ENCODE peak calls at places on chromosomes 3 and 15, in six cellular contexts. K, F, G, C, U and Q are unnamed samples.
A peak's percentile ranks its signal among the peaks of the same experiment; 100 is the strongest.

GRCh38 chr3:171458056-171458856 is 1.9 kb downstream of the TNIK start:
- DNase-seq in K (no peak), F (peak; percentile 53), G (no peak), C (peak; percentile 12), U (no peak), Q (peak; percentile 29)

GRCh38 chr15:77070180-77070499 is 769 bp downstream of the TSPAN3 start:
- DNase-seq in K (no peak), F (no peak), G (no peak), C (peak; percentile 21), U (no peak), Q (no peak)

GRCh38 chr15:29039466-29040366 is 153.9 kb downstream of the APBA2 start:
- DNase-seq in K (no peak), F (no peak), G (no peak), C (peak; percentile 6), U (no peak), Q (no peak)

GRCh38 chr3:48129921-48130320 is 58.3 kb downstream of the CDC25A start:
- DNase-seq in K (peak; percentile 81), F (no peak), G (no peak), C (no peak), U (peak; percentile 14), Q (peak; percentile 79)

GRCh38 chr3:132318451-132318850 is 1.2 kb downstream of the ACP3 start:
- DNase-seq in K (peak; percentile 45), F (no peak), G (no peak), C (no peak), U (no peak), Q (peak; percentile 44)

GRCh38 chr3:185532881-185533280 is 19.5 kb downstream of the LIPH start:
- DNase-seq in K (no peak), F (no peak), G (no peak), C (no peak), U (no peak), Q (no peak)

GRCh38 chr3:69008980-69009379 is 4.5 kb downstream of the EOGT start:
- DNase-seq in K (no peak), F (peak; percentile 73), G (no peak), C (no peak), U (no peak), Q (no peak)

GRCh38 chr3:108131105-108131794 is 40.4 kb upstream of the CD47 start:
- DNase-seq in K (peak; percentile 96), F (no peak), G (no peak), C (no peak), U (peak; percentile 80), Q (peak; percentile 93)

GRCh38 chr3:121757087-121757811 is 7.7 kb upstream of the GOLGB1 start:
- DNase-seq in K (no peak), F (no peak), G (no peak), C (no peak), U (no peak), Q (no peak)

GRCh38 chr15:56053046-56053400 is 59.6 kb upstream of the NEDD4 start:
- DNase-seq in K (no peak), F (no peak), G (no peak), C (no peak), U (no peak), Q (no peak)

GRCh38 chr15:101063891-101064794 is 145.0 kb downstream of the LRRK1 start:
- DNase-seq in K (no peak), F (peak; percentile 26), G (no peak), C (no peak), U (no peak), Q (no peak)

GRCh38 chr3:119356646-119357045 is 62.5 kb downstream of the ARHGAP31 start:
- DNase-seq in K (no peak), F (no peak), G (no peak), C (no peak), U (peak; percentile 93), Q (peak; percentile 43)

DNA sequence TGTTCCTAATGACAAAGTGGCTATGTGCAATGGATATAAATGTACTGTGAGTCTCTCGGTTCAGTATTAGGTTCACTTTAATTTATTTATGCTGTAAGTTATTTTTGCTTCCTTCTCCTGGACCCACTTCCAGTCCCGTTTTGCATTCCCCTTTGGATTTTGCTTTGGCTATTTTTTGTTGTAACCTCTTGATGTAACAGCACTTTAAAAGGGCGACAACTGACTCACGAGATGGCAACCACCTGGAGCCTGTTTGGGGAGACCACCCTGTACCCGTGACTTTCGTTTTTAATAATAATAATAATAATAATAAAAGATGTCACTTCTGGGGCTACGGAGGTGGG is 5.6 kb downstream of the RNU6-1 start:
- DNase-seq in K (no peak), F (no peak), G (no peak), C (no peak), U (peak; percentile 23), Q (no peak)
- H4K91ac ChIP-seq in K (no peak overlapping the region), F (no peak overlapping the region), G (no peak overlapping the region), C (no peak overlapping the region), U (no peak overlapping the region), Q (no peak overlapping the region)

GRCh38 chr3:133992951-133993595 is 36.7 kb downstream of the SLCO2A1 start:
- DNase-seq in K (no peak), F (peak; percentile 17), G (no peak), C (no peak), U (no peak), Q (no peak)
- H3K18ac ChIP-seq in K (no peak overlapping the region), F (no peak overlapping the region), G (no peak overlapping the region), C (peak overlapping the region; percentile 61), U (peak overlapping the region; percentile 20), Q (no peak overlapping the region)

DNA sequence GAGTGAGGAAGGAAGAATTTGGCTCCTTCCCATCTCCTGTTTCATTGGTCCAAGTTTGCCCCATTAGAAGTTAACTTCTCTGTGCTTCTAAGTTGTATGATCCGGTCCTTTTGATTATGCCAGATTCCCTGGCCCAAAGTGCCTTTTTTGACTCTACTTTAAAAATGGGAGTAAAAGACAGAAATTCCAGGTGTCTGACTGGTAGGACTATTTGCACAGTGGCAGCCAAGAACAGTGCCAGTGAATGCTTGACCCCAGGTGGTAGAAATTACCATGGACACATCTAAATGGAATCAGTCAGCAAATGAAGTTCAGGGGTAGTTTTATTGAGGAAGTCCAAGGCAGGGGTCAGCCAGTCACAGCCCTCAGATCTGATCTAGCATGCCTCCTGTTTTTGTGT is 253.5 kb upstream of the TGFBR2 start:
- DNase-seq in K (no peak), F (no peak), G (no peak), C (no peak), U (no peak), Q (no peak)
- H3K4me1 ChIP-seq in K (peaks cover 11% of the 10 kb centered on the region), F (no peaks in the 10 kb centered on the region), G (no peaks in the 10 kb centered on the region), C (peaks cover 9% of the 10 kb centered on the region), U (peaks cover 3% of the 10 kb centered on the region), Q (peaks cover 12% of the 10 kb centered on the region)

DNA sequence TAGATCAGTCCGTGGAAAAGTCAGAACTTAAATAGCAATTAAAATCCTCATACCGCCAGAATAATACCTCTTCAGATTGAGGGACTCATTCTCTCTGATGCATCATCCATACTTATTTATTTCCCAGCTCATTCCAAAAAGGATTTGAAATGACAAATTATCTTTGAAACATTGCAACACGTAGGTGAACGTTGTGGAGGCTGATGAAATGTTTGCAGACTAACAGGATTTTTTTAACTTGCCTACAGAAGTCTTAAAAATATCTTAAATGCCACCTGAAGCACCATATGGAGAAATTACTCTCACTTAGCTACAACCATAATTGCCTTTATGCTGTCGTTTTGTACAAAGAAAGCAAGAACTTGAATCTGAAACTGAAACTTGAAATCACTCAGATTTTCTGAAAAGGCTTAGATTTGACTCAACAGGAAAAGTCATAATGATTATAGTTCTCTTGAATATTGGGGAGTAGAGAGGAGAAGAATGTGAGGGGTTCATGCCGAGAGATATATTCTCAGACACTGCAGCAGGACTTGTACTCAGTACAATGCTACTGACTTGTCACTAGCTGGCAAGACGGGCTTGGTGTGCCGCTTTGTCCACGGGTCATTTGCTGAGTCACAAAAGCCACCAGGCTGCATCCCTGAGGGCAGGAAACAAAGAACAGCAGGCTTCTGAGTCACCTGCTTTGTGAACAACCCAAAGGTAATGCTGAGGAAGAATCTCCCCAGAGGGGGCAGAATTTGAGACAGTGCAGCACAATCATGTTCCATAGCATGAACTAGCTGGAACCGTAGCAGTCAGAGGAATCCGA is 7.1 kb upstream of the FMN1 start:
- DNase-seq in K (peak; percentile 20), F (peak; percentile 90), G (peak; percentile 53), C (peak; percentile 65), U (peak; percentile 99), Q (peak; percentile 46)
- H4K91ac ChIP-seq in K (no peak overlapping the region), F (no peak overlapping the region), G (no peak overlapping the region), C (no peak overlapping the region), U (no peak overlapping the region), Q (no peak overlapping the region)